ENCODE peak calls at places on chromosome 20, in four cellular contexts. X is cardiac muscle cell, Y is colonic mucosa, N is psoas muscle. I is an unnamed sample.

GRCh38 chr20:34256629-34257124 is 15.5 kb downstream of the ASIP start:
- DNase-seq in N (no peak), Y (no peak), X (no peak), I (no peak)

GRCh38 chr20:60749804-60750602 is 502.1 kb upstream of the CDH4 start:
- DNase-seq in N (no peak), Y (no peak), X (no peak), I (no peak)

GRCh38 chr20:32406701-32407100 is 48.6 kb downstream of the ASXL1 start:
- DNase-seq in Y (no peak), N (no peak), X (no peak), I (no peak)

GRCh38 chr20:17793986-17794385 is 94.2 kb downstream of the BANF2 start:
- DNase-seq in Y (no peak), X (no peak), N (no peak), I (no peak)

GRCh38 chr20:17538517-17539170 is 7.5 kb upstream of the BFSP1 start:
- DNase-seq in Y (no peak), N (no peak), X (no peak), I (no peak)

GRCh38 chr20:15977026-15977425 is 596.2 kb downstream of the KIF16B start:
- DNase-seq in Y (no peak), X (no peak), N (no peak), I (no peak)

GRCh38 chr20:57292611-57293010 is 26.2 kb upstream of the BMP7 start:
- DNase-seq in Y (no peak), X (no peak), N (no peak), I (no peak)

GRCh38 chr20:59666586-59666985 is 62.2 kb downstream of the PHACTR3 start:
- DNase-seq in N (no peak), Y (no peak), X (no peak), I (no peak)

GRCh38 chr20:21526776-21527175 is 12.9 kb upstream of the NKX2-2 start:
- DNase-seq in Y (no peak), X (no peak), N (no peak), I (no peak)

GRCh38 chr20:32387262-32387661 is 29.1 kb downstream of the ASXL1 start:
- DNase-seq in X (no peak), Y (no peak), N (no peak), I (peak; percentile 43)

GRCh38 chr20:63785646-63786255 is 45.3 kb downstream of the ZBTB46 start:
- DNase-seq in N (no peak), Y (no peak), X (no peak), I (no peak)

GRCh38 chr20:57991211-57991841 is 237.1 kb downstream of the ANKRD60 start:
- DNase-seq in N (peak; percentile 41), X (no peak), Y (peak; percentile 52), I (no peak)

GRCh38 chr20:10864076-10864672 is 190.4 kb upstream of the JAG1 start:
- DNase-seq in Y (peak; percentile 89), N (no peak), X (no peak), I (peak; percentile 94)

GRCh38 chr20:25055711-25056492 is 2.0 kb downstream of the ACSS1 start:
- DNase-seq in X (no peak), N (no peak), Y (peak; percentile 59), I (peak; percentile 90)

GRCh38 chr20:24781061-24781980 is 167.7 kb upstream of the CST7 start:
- DNase-seq in Y (no peak), N (no peak), X (peak; percentile 33), I (peak; percentile 5)

GRCh38 chr20:8360035-8360434 is 228.0 kb downstream of the PLCB1 start:
- DNase-seq in X (no peak), Y (no peak), N (no peak), I (no peak)

GRCh38 chr20:3964719-3965118 is 50.6 kb downstream of the RNF24 start:
- DNase-seq in Y (no peak), X (no peak), N (no peak), I (no peak)

DNA sequence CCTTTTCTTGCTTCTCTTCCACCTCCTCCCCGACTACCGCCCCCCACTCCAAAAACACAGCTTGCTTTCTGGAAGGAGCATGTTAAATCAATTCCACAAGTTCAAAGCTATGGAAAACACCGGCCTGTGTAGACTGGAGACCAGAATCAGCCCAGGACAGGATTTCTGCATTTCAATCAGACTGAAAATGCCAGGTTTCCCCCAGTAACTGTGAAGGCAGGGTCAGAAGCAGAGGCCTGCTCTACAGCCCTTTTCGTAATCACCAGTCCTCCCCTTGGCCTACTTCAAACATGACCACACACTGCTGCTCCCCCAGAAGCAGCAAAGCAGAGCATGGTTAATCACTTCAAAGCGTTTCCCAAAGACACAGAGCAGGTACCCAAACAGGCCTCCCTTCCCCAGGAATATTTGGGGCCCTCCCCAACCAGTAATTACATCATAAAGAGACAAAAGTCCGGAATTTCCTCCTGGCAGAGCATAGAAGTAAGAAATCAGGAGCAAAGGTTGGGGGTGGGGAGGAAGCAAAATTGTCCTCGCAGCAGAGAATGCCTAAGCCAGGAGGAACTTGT is 38.4 kb downstream of the ZMYND8 start:
- DNase-seq in N (no peak), Y (peak; percentile 83), X (peak; percentile 21), I (peak; percentile 88)
- H3K4me3 ChIP-seq in N (peak overlapping the region; percentile 58), Y (no peak overlapping the region), X (no peak overlapping the region), I (no peak overlapping the region)

GRCh38 chr20:51697119-51697826 is 70.9 kb downstream of the ATP9A start:
- DNase-seq in N (no peak), X (no peak), Y (no peak), I (no peak)
- H3K4me3 ChIP-seq in N (no peak overlapping the region), X (no peak overlapping the region), Y (no peak overlapping the region), I (no peak overlapping the region)

GRCh38 chr20:62220666-62221568 is 839 bp upstream of the HRH3 start:
- DNase-seq in X (no peak), N (no peak), Y (no peak), I (no peak)

GRCh38 chr20:62219101-62219991 is 732 bp downstream of the HRH3 start:
- DNase-seq in N (no peak), Y (no peak), X (peak; percentile 45), I (no peak)

GRCh38 chr20:62217913-62218773 is 1.9 kb downstream of the HRH3 start:
- DNase-seq in Y (no peak), X (no peak), N (no peak), I (no peak)

GRCh38 chr20:62222266-62222850 is 2.3 kb upstream of the HRH3 start:
- DNase-seq in Y (no peak), X (no peak), N (no peak), I (no peak)

GRCh38 chr20:62219992-62220665 is at the start of gene HRH3:
- DNase-seq in N (peak; percentile 49), Y (no peak), X (peak; percentile 88), I (peak; percentile 27)
- H3K4me3 ChIP-seq in N (peak within 1 kb of the TSS; percentile 45), Y (no peak within 1 kb of the TSS), X (peak within 1 kb of the TSS; percentile 24), I (no peak within 1 kb of the TSS)

DNA sequence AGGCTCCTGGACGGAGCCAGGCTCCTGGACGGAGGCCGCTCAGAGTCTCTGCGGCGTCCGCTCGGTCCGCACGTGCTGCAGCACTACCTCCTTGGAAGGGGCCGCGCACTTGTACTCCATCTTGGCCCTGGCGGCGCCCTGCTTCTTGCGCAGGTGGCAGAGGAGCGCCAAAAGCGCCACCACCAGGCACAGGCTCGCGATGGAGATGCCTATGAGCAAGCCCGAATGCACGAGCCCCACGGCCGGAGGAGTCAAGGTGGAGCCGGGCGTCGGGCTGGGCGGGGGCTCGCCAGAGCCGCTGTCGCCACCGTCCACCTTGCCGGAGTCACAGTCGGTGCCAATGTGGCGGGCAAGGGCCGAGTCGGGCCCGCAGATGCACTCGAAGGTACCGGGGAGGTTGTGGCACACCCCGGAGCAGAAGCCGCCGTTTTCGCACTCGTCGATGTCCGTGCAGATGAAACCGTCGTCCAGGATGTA is 1.7 kb downstream of the THBD start:
- DNase-seq in N (peak; percentile 39), X (no peak), Y (no peak), I (no peak)
- H3K4me3 ChIP-seq in N (peak overlapping the region; percentile 75), X (no peak overlapping the region), Y (peak overlapping the region; percentile 33), I (peak overlapping the region; percentile 31)

GRCh38 chr20:36606171-36607116 is 865 bp downstream of the RAB5IF start:
- DNase-seq in N (peak; percentile 41), Y (peak; percentile 40), X (no peak), I (peak; percentile 63)
- H3K4me3 ChIP-seq in N (peak overlapping the region; percentile 88), Y (peak overlapping the region; percentile 98), X (peak overlapping the region; percentile 86), I (peak overlapping the region; percentile 76)

GRCh38 chr20:40690836-40691565 is 2.0 kb upstream of the MAFB start:
- DNase-seq in X (no peak), N (no peak), Y (no peak), I (no peak)
- H3K4me3 ChIP-seq in X (no peak overlapping the region), N (peak overlapping the region; percentile 76), Y (no peak overlapping the region), I (no peak overlapping the region)

DNA sequence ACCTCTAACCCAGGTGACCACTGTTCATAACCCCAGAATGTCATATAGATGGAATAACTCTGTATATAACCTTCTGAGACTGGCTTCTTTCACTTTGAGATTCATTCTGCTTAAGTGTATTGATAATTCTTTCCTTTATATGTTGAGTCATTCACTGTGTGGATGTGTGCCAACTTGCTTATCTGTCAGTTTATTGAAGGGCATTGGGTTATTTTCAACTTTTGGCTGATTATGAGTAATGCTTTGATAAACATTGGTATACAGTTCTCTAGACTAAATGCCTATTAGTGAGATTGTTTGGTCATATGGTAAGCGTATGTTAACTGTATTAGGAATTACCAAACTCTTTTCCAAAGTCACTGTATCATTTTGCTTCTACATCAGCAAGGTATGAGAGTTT is 453.4 kb upstream of the SPTLC3 start:
- DNase-seq in Y (no peak), N (no peak), X (no peak), I (peak; percentile 48)
- H3K4me3 ChIP-seq in Y (no peak overlapping the region), N (no peak overlapping the region), X (no peak overlapping the region), I (no peak overlapping the region)

DNA sequence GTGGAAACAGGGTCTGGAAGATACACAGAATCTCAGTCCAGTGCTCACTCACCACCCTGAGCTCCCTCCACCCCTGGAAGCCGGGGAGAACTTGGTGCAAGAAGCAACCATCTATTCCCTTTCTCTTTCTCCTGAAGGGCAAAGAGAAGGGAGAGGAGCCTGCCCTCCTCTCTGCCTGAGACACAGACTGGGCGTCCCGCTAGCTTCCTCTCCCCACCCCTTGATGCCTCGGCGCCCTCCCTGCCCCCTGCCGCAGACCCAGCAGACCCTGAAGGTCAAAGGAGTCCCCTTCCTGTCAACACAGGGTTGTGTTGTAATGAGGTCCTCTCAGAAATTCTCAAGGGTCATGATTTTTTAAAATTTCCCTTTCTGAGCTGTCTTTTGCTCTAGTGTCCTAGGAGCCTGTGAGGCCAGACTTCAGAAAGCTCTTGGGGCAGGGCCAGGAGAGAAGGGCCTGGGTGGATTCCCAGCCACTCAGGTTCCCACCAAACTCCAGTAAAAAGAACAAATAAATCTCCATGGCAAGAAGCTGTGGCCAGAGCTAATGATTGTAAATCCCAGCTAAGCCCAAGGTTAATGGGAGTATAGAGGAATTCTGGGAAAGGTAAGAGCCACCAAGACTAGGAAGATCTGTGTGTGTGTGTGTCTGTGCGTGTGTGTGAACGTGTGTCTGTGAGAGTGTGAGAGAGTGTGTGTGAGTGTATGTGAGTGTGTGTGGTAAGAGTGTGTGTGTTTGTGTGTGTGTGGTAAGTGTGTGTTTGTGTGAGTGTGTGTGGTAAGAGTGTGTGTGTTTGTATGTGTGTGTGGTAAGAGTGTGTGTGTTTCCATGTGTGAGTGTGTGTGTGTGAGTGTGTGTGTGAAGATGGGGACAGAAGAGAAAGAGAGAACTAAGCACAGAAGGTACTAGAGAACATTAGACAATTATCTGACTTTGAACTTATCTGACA is 1.0 kb upstream of the JPH2 start:
- DNase-seq in N (no peak), X (peak; percentile 67), Y (no peak), I (no peak)
- H3K4me3 ChIP-seq in N (peak overlapping the region; percentile 84), X (peak overlapping the region; percentile 95), Y (peak overlapping the region; percentile 35), I (no peak overlapping the region)

DNA sequence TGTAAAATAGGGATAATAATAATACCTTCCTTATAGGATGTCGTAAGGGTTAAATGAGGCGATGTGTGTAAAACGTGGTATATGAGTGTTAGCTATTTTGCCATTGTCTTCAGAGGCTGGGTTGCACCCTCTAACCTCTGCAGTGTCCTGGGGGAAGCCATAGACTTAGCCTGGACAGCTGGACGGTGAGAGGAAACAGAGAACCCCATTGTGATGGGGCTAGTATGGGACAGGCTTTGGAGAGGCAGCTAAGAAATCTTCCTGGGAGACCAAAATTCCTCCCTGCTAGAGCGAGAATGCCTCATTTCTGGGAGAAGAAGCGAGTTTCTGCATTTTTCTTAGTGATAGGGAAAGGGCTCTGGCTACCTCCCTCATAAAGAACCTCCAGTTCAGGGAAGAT is 22.8 kb downstream of the KCNB1 start:
- DNase-seq in Y (no peak), X (no peak), N (no peak), I (no peak)
- H3K4me3 ChIP-seq in Y (no peak overlapping the region), X (no peak overlapping the region), N (no peak overlapping the region), I (no peak overlapping the region)